ENCODE peak calls at places on chromosome 3, in eight cellular contexts. X is NCI-H1436; G is uterus; I is AG04450; L is activated naive CD8-positive, alpha-beta T cell treated with anti-CD3 and anti-CD28 coated beads, Interleukin-2, amount 50 U/mL, for 24 hours; M is nephron progenitor cell; D is EH; O is cardiac muscle cell. R is an unnamed sample.

GRCh38 chr3:149245738-149246451 is 24.3 kb upstream of the CP start:
- DNase-seq in X (no peak), G (no peak), I (no peak), L (no peak), M (no peak), D (peak; percentile 82), O (no peak), R (peak; percentile 58)

GRCh38 chr3:73787620-73788019 is 162.9 kb upstream of the PDZRN3 start:
- DNase-seq in X (no peak), G (no peak), I (no peak), L (no peak), M (no peak), D (peak; percentile 36), O (no peak), R (no peak)

GRCh38 chr3:111712294-111713180 is 117.4 kb upstream of the ZBED2 start:
- DNase-seq in X (peak; percentile 98), G (no peak), I (no peak), L (no peak), M (peak; percentile 36), D (no peak), O (no peak), R (peak; percentile 51)

GRCh38 chr3:105827101-105827634 is 41.6 kb downstream of the CBLB start:
- DNase-seq in X (no peak), G (no peak), I (no peak), L (no peak), M (no peak), D (no peak), O (no peak), R (peak; percentile 60)

GRCh38 chr3:147838650-147839049 is 429.5 kb downstream of the ZIC1 start:
- DNase-seq in X (no peak), G (no peak), I (no peak), L (no peak), M (no peak), D (peak; percentile 43), O (no peak), R (no peak)

GRCh38 chr3:176313426-176313825 is 883.9 kb downstream of the TBL1XR1 start:
- DNase-seq in X (no peak), G (no peak), I (no peak), L (no peak), M (no peak), D (no peak), O (no peak), R (no peak)

GRCh38 chr3:161800985-161801559 is 304.5 kb downstream of the OTOL1 start:
- DNase-seq in X (no peak), G (no peak), I (no peak), L (no peak), M (no peak), D (no peak), O (no peak), R (no peak)

GRCh38 chr3:141619450-141619849 is 118.6 kb upstream of the RNF7 start:
- DNase-seq in X (no peak), G (no peak), I (no peak), L (no peak), M (no peak), D (no peak), O (no peak), R (no peak)

GRCh38 chr3:36546196-36546595 is 165.9 kb downstream of the STAC start:
- DNase-seq in X (no peak), G (no peak), I (no peak), L (no peak), M (no peak), D (peak; percentile 43), O (no peak), R (no peak)

GRCh38 chr3:188179006-188179966 is 25.3 kb downstream of the LPP start:
- DNase-seq in X (no peak), G (peak; percentile 77), I (peak; percentile 76), L (no peak), M (peak; percentile 23), D (peak; percentile 84), O (peak; percentile 64), R (peak; percentile 90)

GRCh38 chr3:16883057-16883725 is 1.6 kb upstream of the PLCL2 start:
- DNase-seq in X (no peak), G (peak; percentile 30), I (no peak), L (no peak), M (no peak), D (peak; percentile 83), O (no peak), R (no peak)

GRCh38 chr3:184581331-184582210 is 20.0 kb downstream of the EPHB3 start:
- DNase-seq in X (no peak), G (no peak), I (no peak), L (no peak), M (no peak), D (no peak), O (no peak), R (no peak)

GRCh38 chr3:164452707-164453106 is 625.6 kb downstream of the SI start:
- DNase-seq in X (no peak), G (no peak), I (no peak), L (no peak), M (no peak), D (peak; percentile 6), O (no peak), R (no peak)

GRCh38 chr3:9934993-9935392 is 1.4 kb downstream of the CRELD1 start:
- DNase-seq in X (no peak), G (no peak), I (no peak), L (no peak), M (no peak), D (no peak), O (no peak), R (no peak)

GRCh38 chr3:188212308-188212969 is 58.5 kb downstream of the LPP start:
- DNase-seq in X (no peak), G (peak; percentile 63), I (peak; percentile 83), L (no peak), M (no peak), D (peak; percentile 97), O (peak; percentile 55), R (peak; percentile 86)

GRCh38 chr3:150165396-150166094 is 194.8 kb upstream of the PFN2 start:
- DNase-seq in X (no peak), G (no peak), I (no peak), L (no peak), M (no peak), D (no peak), O (no peak), R (no peak)

GRCh38 chr3:176920806-176921205 is 276.5 kb downstream of the TBL1XR1 start:
- DNase-seq in X (peak; percentile 73), G (no peak), I (no peak), L (no peak), M (no peak), D (no peak), O (no peak), R (no peak)

GRCh38 chr3:9727041-9727595 is 4.4 kb upstream of the BRPF1 start:
- DNase-seq in X (no peak), G (no peak), I (no peak), L (peak; percentile 55), M (no peak), D (peak; percentile 23), O (no peak), R (no peak)

GRCh38 chr3:39407259-39407629 is 724 bp downstream of the RPSA start:
- DNase-seq in X (no peak), G (no peak), I (no peak), L (no peak), M (no peak), D (peak; percentile 15), O (no peak), R (no peak)

GRCh38 chr3:13044496-13045244 is 28.6 kb downstream of the IQSEC1 start:
- DNase-seq in X (no peak), G (no peak), I (no peak), L (no peak), M (peak; percentile 33), D (no peak), O (no peak), R (no peak)

GRCh38 chr3:171809513-171810277 is 588 bp downstream of the PLD1 start:
- DNase-seq in X (peak; percentile 43), G (peak; percentile 87), I (peak; percentile 82), L (peak; percentile 56), M (peak; percentile 71), D (peak; percentile 96), O (peak; percentile 87), R (peak; percentile 91)

GRCh38 chr3:55556622-55557531 is 69.8 kb upstream of the WNT5A start:
- DNase-seq in X (no peak), G (no peak), I (no peak), L (no peak), M (no peak), D (peak; percentile 71), O (peak; percentile 24), R (peak; percentile 34)

GRCh38 chr3:88336894-88337293 is 187.1 kb downstream of the C3orf38 start:
- DNase-seq in X (no peak), G (no peak), I (no peak), L (no peak), M (no peak), D (no peak), O (no peak), R (no peak)

GRCh38 chr3:15264486-15264885 is 58.4 kb downstream of the CAPN7 start:
- DNase-seq in X (no peak), G (no peak), I (no peak), L (no peak), M (no peak), D (no peak), O (no peak), R (no peak)

GRCh38 chr3:127011270-127011992 is 28.5 kb downstream of the PLXNA1 start:
- DNase-seq in X (peak; percentile 34), G (no peak), I (no peak), L (no peak), M (no peak), D (peak; percentile 57), O (no peak), R (no peak)

GRCh38 chr3:178001670-178002101 is 534.5 kb upstream of the KCNMB2 start:
- DNase-seq in X (no peak), G (no peak), I (no peak), L (peak; percentile 25), M (no peak), D (no peak), O (no peak), R (no peak)

GRCh38 chr3:146594843-146595482 is 10.2 kb downstream of the PLSCR5 start:
- DNase-seq in X (no peak), G (no peak), I (no peak), L (no peak), M (no peak), D (peak; percentile 22), O (no peak), R (no peak)

GRCh38 chr3:132253262-132253878 is 63.8 kb upstream of the ACP3 start:
- DNase-seq in X (peak; percentile 64), G (peak; percentile 17), I (peak; percentile 41), L (no peak), M (peak; percentile 12), D (peak; percentile 61), O (peak; percentile 66), R (peak; percentile 42)

GRCh38 chr3:61813656-61814055 is 252.3 kb downstream of the PTPRG start:
- DNase-seq in X (no peak), G (no peak), I (no peak), L (no peak), M (no peak), D (peak; percentile 38), O (no peak), R (no peak)

GRCh38 chr3:118938183-118938961 is 96.3 kb downstream of the IGSF11 start:
- DNase-seq in X (no peak), G (no peak), I (no peak), L (no peak), M (no peak), D (peak; percentile 16), O (no peak), R (peak; percentile 8)

GRCh38 chr3:110886514-110886913 is 185.1 kb upstream of the NECTIN3 start:
- DNase-seq in X (no peak), G (no peak), I (no peak), L (no peak), M (no peak), D (peak; percentile 62), O (peak; percentile 3), R (no peak)

GRCh38 chr3:16514799-16515353 is 1.4 kb upstream of the RFTN1 start:
- DNase-seq in X (no peak), G (no peak), I (no peak), L (no peak), M (no peak), D (no peak), O (no peak), R (no peak)

GRCh38 chr3:58482917-58483636 is 8.8 kb upstream of the KCTD6 start:
- DNase-seq in X (no peak), G (no peak), I (no peak), L (no peak), M (no peak), D (no peak), O (no peak), R (no peak)

GRCh38 chr3:148513066-148513671 is 184.5 kb upstream of the AGTR1 start:
- DNase-seq in X (no peak), G (no peak), I (no peak), L (no peak), M (no peak), D (peak; percentile 52), O (no peak), R (peak; percentile 16)

R was measured in astrocyte.